ENCODE peak calls at places on chromosomes 5 and 9, in five cellular contexts. K is thyroid gland; O is memory B cell; F is activated T-helper 1 cell treated with anti-CD3 and anti-CD28 coated beads, Interleukin-12 subunit alpha, Interleukin-12 subunit beta, Interleukin-2, Interleukin-4 antibody, amounts not matched to agents 30 ng/mL and 10 ng/mL and 1 ng/mL, durations not matched to agents 14 hours and 24 hours and 36 hours; P is BJ. V is an unnamed sample.

GRCh38 chr5:154366353-154366752 is 79.4 kb upstream of the SAP30L start:
- DNase-seq in K (no peak), O (no peak), F (no peak), P (no peak), V (no peak)

GRCh38 chr9:110668528-110669167 is at the start of gene MUSK:
- DNase-seq in K (no peak), O (no peak), F (no peak), P (no peak), V (no peak)

GRCh38 chr5:143196601-143197259 is 206.8 kb downstream of the NR3C1 start:
- DNase-seq in K (no peak), O (no peak), F (no peak), P (no peak), V (no peak)

GRCh38 chr5:177302354-177303110 is 987 bp downstream of the RAB24 start:
- DNase-seq in K (no peak), O (no peak), F (no peak), P (no peak), V (no peak)

GRCh38 chr9:69180670-69181069 is 6.6 kb downstream of the TJP2 start:
- DNase-seq in K (no peak), O (no peak), F (peak; percentile 47), P (peak; percentile 95), V (peak; percentile 79)

GRCh38 chr5:61264273-61264661 is 67.8 kb upstream of the ZSWIM6 start:
- DNase-seq in K (no peak), O (no peak), F (no peak), P (no peak), V (no peak)

GRCh38 chr5:111530298-111530740 is 18.0 kb upstream of the STARD4 start:
- DNase-seq in K (peak; percentile 18), O (peak; percentile 53), F (peak; percentile 82), P (no peak), V (peak; percentile 88)

GRCh38 chr5:94241288-94241651 is 377.1 kb downstream of the KIAA0825 start:
- DNase-seq in K (no peak), O (no peak), F (no peak), P (no peak), V (no peak)

GRCh38 chr5:157548513-157549282 is 26.9 kb downstream of the ADAM19 start:
- DNase-seq in K (no peak), O (no peak), F (no peak), P (peak; percentile 91), V (no peak)

GRCh38 chr5:129781594-129781993 is 33.7 kb downstream of the MINAR2 start:
- DNase-seq in K (no peak), O (no peak), F (no peak), P (no peak), V (no peak)

GRCh38 chr9:106929471-106930198 is 66.7 kb downstream of the ZNF462 start:
- DNase-seq in K (peak; percentile 85), O (no peak), F (no peak), P (no peak), V (no peak)

GRCh38 chr5:149818116-149818515 is 88.0 kb downstream of the PPARGC1B start:
- DNase-seq in K (no peak), O (no peak), F (no peak), P (no peak), V (no peak)

GRCh38 chr9:122056484-122056883 is 36.6 kb downstream of the TTLL11 start:
- DNase-seq in K (no peak), O (no peak), F (no peak), P (no peak), V (no peak)

GRCh38 chr9:126989847-126990821 is 75.6 kb downstream of the RALGPS1 start:
- DNase-seq in K (peak; percentile 14), O (no peak), F (no peak), P (no peak), V (no peak)

GRCh38 chr5:138588013-138588788 is 13.0 kb upstream of the HSPA9 start:
- DNase-seq in K (no peak), O (no peak), F (no peak), P (no peak), V (no peak)

GRCh38 chr5:143605403-143606005 is 202.0 kb upstream of the NR3C1 start:
- DNase-seq in K (no peak), O (no peak), F (peak; percentile 25), P (no peak), V (peak; percentile 67)

GRCh38 chr9:36008774-36009300 is 27.9 kb upstream of the RECK start:
- DNase-seq in K (peak; percentile 57), O (peak; percentile 46), F (peak; percentile 42), P (no peak), V (peak; percentile 51)

GRCh38 chr9:34513567-34514214 is 9.1 kb downstream of the ENHO start:
- DNase-seq in K (no peak), O (no peak), F (no peak), P (no peak), V (no peak)

GRCh38 chr5:72477176-72477575 is 30.0 kb downstream of the ZNF366 start:
- DNase-seq in K (no peak), O (no peak), F (no peak), P (no peak), V (no peak)

GRCh38 chr5:92951746-92952145 is 629.3 kb downstream of the NR2F1-AS1 start:
- DNase-seq in K (no peak), O (no peak), F (no peak), P (no peak), V (no peak)

GRCh38 chr5:139061274-139061673 is 136.9 kb downstream of the SIL1 start:
- DNase-seq in K (peak; percentile 81), O (no peak), F (no peak), P (peak; percentile 35), V (no peak)

V was measured in T-helper 2 cell treated with Interferon-gamma antibody and Interleukin-4, amounts not matched to agents 5 μg/mL and 100 μg/mL, for 36 hours.